ENCODE peak calls at places on chromosomes 5 and 9, in eight cellular contexts. A is transverse colon, R is H1, D is IMR-90, U is body of pancreas, S is uterus, M is sigmoid colon, J is gastrocnemius medialis. O is an unnamed sample. For H3K36me3, the result is how much of the 10 kb centered on the place peaks cover.

GRCh38 chr5:121090822-121091221 is 626.7 kb downstream of the PRR16 start:
- DNase-seq in D (peak), U (no peak), J (no peak), R (no peak), S (no peak), M (no peak), A (no peak), O (no peak)

GRCh38 chr5:84816746-84817547 is 432.3 kb upstream of the EDIL3 start:
- DNase-seq in A (no peak), S (no peak), U (no peak), D (peak), R (no peak), J (no peak), M (no peak), O (no peak)

GRCh38 chr5:7678057-7678456 is 172.9 kb downstream of the CFAP90 start:
- DNase-seq in U (peak), D (no peak), R (no peak), J (no peak), S (no peak), A (no peak), M (no peak), O (no peak)

GRCh38 chr5:145246961-145247744 is 588.0 kb downstream of the PRELID2 start:
- DNase-seq in A (no peak), R (no peak), J (no peak), S (no peak), M (no peak), D (peak), U (no peak), O (no peak)

GRCh38 chr5:116527587-116527986 is 47.0 kb downstream of the SEMA6A start:
- DNase-seq in S (no peak), J (no peak), A (no peak), M (no peak), D (no peak), U (no peak), R (no peak), O (no peak)

GRCh38 chr9:121731919-121732318 is 80.5 kb downstream of the DAB2IP start:
- DNase-seq in M (no peak), J (no peak), D (no peak), A (peak), S (no peak), R (no peak), U (no peak), O (no peak)

GRCh38 chr5:171714286-171714685 is 71.3 kb upstream of the SMIM23 start:
- DNase-seq in M (no peak), U (no peak), D (no peak), A (no peak), S (no peak), R (peak), J (no peak), O (no peak)

GRCh38 chr5:159582756-159583523 is 252.7 kb upstream of the IL12B start:
- DNase-seq in U (no peak), J (no peak), S (no peak), D (peak), M (no peak), A (no peak), R (no peak), O (no peak)

GRCh38 chr5:142206801-142207200 is 98.2 kb downstream of the NDFIP1 start:
- DNase-seq in M (no peak), D (no peak), U (no peak), R (no peak), A (no peak), J (no peak), S (no peak), O (no peak)

GRCh38 chr9:137236238-137236935 is 4.7 kb upstream of the TUBB4B start:
- DNase-seq in U (peak), J (peak), R (peak), A (peak), M (peak), S (peak), D (peak), O (peak)

GRCh38 chr9:69556707-69557106 is 115.5 kb downstream of the APBA1 start:
- DNase-seq in J (no peak), A (no peak), U (no peak), D (no peak), M (no peak), R (no peak), S (no peak), O (no peak)

GRCh38 chr9:573551-574410 is 267.7 kb upstream of the DMRT1 start:
- DNase-seq in U (peak), A (no peak), D (no peak), R (no peak), J (no peak), S (no peak), M (no peak), O (no peak)

GRCh38 chr9:115548826-115549225 is 430.9 kb upstream of the TNC start:
- DNase-seq in J (no peak), D (peak), U (no peak), A (no peak), S (no peak), R (no peak), M (no peak), O (no peak)

GRCh38 chr5:78537821-78538220 is 110.8 kb downstream of the LHFPL2 start:
- DNase-seq in A (no peak), U (no peak), J (no peak), D (peak), M (peak), S (no peak), R (no peak), O (no peak)

GRCh38 chr5:68074048-68074632 is 141.4 kb upstream of the PIK3R1 start:
- DNase-seq in D (no peak), S (no peak), U (peak), R (no peak), J (no peak), M (peak), A (no peak), O (peak)

GRCh38 chr9:128992995-128993394 is 35.1 kb downstream of the SH3GLB2 start:
- DNase-seq in S (no peak), R (no peak), M (no peak), A (no peak), U (no peak), D (no peak), J (no peak), O (peak)

GRCh38 chr9:94780516-94780950 is 54.0 kb downstream of the AOPEP start:
- DNase-seq in D (no peak), S (no peak), R (no peak), M (no peak), J (peak), U (peak), A (no peak), O (peak)

GRCh38 chr5:90803891-90804290 is 245.3 kb downstream of the ADGRV1 start:
- DNase-seq in U (no peak), R (no peak), M (no peak), A (no peak), J (no peak), S (no peak), D (no peak), O (no peak)

GRCh38 chr9:129280236-129281231 is 102.5 kb upstream of the IER5L start:
- DNase-seq in A (peak), J (peak), S (no peak), D (no peak), M (peak), R (peak), U (no peak), O (peak)

GRCh38 chr9:81538929-81539716 is 150.2 kb downstream of the TLE1 start:
- DNase-seq in R (no peak), M (no peak), J (peak), D (peak), S (no peak), A (no peak), U (no peak), O (no peak)

GRCh38 chr5:173236531-173237501 is 1.8 kb upstream of the NKX2-5 start:
- DNase-seq in J (no peak), A (no peak), R (no peak), D (no peak), M (no peak), S (no peak), U (no peak), O (no peak)

GRCh38 chr5:102617857-102618187 is 119.0 kb upstream of the SLCO6A1 start:
- DNase-seq in D (no peak), U (no peak), S (no peak), J (no peak), A (peak), M (peak), R (no peak), O (no peak)

GRCh38 chr5:129496410-129496809 is 36.3 kb downstream of the ADAMTS19 start:
- DNase-seq in M (no peak), R (no peak), S (no peak), J (no peak), U (no peak), D (no peak), A (no peak), O (no peak)

GRCh38 chr9:121926417-121926816 is 166.7 kb downstream of the TTLL11 start:
- DNase-seq in S (no peak), A (no peak), D (no peak), U (no peak), R (no peak), J (no peak), M (no peak), O (no peak)

GRCh38 chr5:34771076-34771475 is 67.9 kb upstream of the TTC23L start:
- DNase-seq in U (no peak), S (no peak), D (no peak), R (no peak), J (no peak), A (no peak), M (no peak), O (no peak)

GRCh38 chr9:132078369-132079356 is 1.0 kb downstream of the MED27 start:
- DNase-seq in D (peak), U (peak), J (no peak), S (peak), R (no peak), M (peak), A (no peak), O (peak)

GRCh38 chr9:105725370-105725769 is 31.0 kb downstream of the TMEM38B start:
- DNase-seq in J (no peak), A (no peak), D (no peak), R (no peak), S (no peak), U (no peak), M (no peak), O (no peak)

GRCh38 chr5:178284095-178284675 is 51.6 kb upstream of the PHYKPL start:
- DNase-seq in M (no peak), U (no peak), S (no peak), A (no peak), J (no peak), R (no peak), D (peak), O (no peak)

GRCh38 chr5:141475625-141476131 is at the start of gene PCDHGC3:
- DNase-seq in U (peak), A (peak), S (peak), D (peak), M (peak), R (peak), J (peak), O (peak)

GRCh38 chr9:73149371-73150067 is 2.1 kb upstream of the ANXA1 start:
- DNase-seq in S (no peak), A (no peak), D (peak), M (no peak), R (no peak), U (no peak), J (no peak), O (no peak)

GRCh38 chr5:139396691-139397090 is 1.8 kb upstream of the PROB1 start:
- DNase-seq in J (no peak), D (no peak), R (no peak), S (no peak), U (no peak), M (no peak), A (no peak), O (no peak)

GRCh38 chr5:92694067-92694466 is 887.0 kb downstream of the NR2F1-AS1 start:
- DNase-seq in S (no peak), J (no peak), R (no peak), M (no peak), A (no peak), U (no peak), D (no peak), O (no peak)

GRCh38 chr9:105620996-105621395 is 41.3 kb upstream of the TAL2 start:
- DNase-seq in U (no peak), S (no peak), J (no peak), D (no peak), A (no peak), R (no peak), M (no peak), O (no peak)

GRCh38 chr5:126961128-126961527 is 69.2 kb downstream of the MARCHF3 start:
- DNase-seq in D (peak), M (no peak), S (no peak), J (no peak), A (no peak), R (no peak), U (no peak), O (no peak)

GRCh38 chr5:126959188-126959587 is 71.2 kb downstream of the MARCHF3 start:
- DNase-seq in J (no peak), D (no peak), U (no peak), M (no peak), A (no peak), R (no peak), S (no peak), O (no peak)

GRCh38 chr5:126965061-126965475 is 65.3 kb downstream of the MARCHF3 start:
- DNase-seq in J (no peak), A (no peak), D (peak), R (no peak), S (no peak), U (no peak), M (no peak), O (no peak)

GRCh38 chr5:126963822-126964375 is 66.5 kb downstream of the MARCHF3 start:
- DNase-seq in J (no peak), S (no peak), A (no peak), D (no peak), M (no peak), R (no peak), U (no peak), O (no peak)

DNA sequence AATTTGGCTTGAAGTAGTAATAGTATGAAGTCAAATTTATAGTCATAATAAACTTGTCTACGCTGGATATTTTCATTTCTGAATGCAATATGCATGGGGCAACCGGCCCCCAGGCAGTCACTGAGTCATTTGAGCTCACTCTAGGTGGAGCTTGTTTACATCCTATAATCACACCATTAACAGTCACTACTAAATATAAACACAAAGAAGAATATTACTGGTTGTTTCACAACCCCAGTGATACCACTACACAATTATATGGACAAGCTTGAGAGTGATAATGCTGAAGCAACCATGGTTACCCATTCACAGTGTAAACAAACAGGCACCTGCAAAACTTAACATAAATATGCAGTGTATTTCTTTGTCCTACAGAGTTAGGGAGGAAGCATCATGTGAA is 68.7 kb downstream of the MARCHF3 start:
- DNase-seq in U (no peak), M (no peak), R (no peak), S (no peak), J (no peak), D (peak), A (no peak), O (no peak)
- H3K36me3 ChIP-seq in U (under half), M (under half), R (under half), S (under half), J (under half), D (under half), A (under half), O (under half)

DNA sequence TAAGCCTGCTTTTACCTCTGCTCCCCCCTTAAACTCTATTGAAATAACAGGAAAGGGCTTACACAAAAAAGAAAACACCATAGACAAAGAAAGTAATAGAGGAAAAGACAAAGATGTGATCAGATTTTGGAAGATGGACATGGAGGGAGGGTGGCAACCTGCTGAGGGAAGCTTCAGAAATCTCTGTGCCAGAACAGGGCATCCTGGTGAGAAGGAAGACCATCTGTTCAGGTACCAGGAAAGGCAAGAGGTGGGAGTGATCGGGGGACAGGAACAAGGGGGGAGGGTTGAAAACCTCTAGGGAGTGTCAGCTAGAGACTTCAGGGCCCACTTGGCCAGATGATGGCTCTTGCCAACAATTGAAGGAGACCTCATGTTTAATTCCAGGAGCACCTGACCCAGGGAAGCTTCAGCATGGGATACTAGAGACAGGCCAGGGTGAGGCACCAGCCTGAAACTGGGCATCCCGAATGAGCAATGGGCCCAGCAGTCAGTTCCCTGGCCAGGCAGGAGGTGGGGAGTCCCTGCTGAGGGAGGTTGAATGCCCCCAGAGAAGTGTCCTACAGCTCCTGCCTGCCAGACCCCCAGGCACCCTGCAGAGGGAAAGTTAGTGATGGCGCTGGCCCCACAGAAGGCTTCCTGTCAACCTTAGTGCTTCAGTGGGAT is 8.2 kb downstream of the SQSTM1 start:
- DNase-seq in J (no peak), U (no peak), S (no peak), A (no peak), M (no peak), D (no peak), R (no peak), O (peak)
- TF ChIP-seq POLR2A in J (no peak), U (no peak), S (no peak), A (no peak), M (no peak), D (no peak), R (no peak), O (no peak)

GRCh38 chr9:130349398-130349797 is 83.8 kb downstream of the HMCN2 start:
- DNase-seq in R (no peak), M (no peak), U (no peak), A (no peak), D (no peak), J (no peak), S (no peak), O (no peak)

GRCh38 chr9:130352586-130353285 is 87.2 kb downstream of the HMCN2 start:
- DNase-seq in D (no peak), R (no peak), M (no peak), U (no peak), S (no peak), J (no peak), A (no peak), O (no peak)

GRCh38 chr9:130352081-130352480 is 86.5 kb downstream of the HMCN2 start:
- DNase-seq in D (no peak), R (no peak), U (no peak), S (no peak), A (peak), M (no peak), J (no peak), O (no peak)

GRCh38 chr9:130348881-130349280 is 83.3 kb downstream of the HMCN2 start:
- DNase-seq in U (no peak), R (no peak), J (no peak), D (no peak), A (no peak), M (no peak), S (no peak), O (no peak)

DNA sequence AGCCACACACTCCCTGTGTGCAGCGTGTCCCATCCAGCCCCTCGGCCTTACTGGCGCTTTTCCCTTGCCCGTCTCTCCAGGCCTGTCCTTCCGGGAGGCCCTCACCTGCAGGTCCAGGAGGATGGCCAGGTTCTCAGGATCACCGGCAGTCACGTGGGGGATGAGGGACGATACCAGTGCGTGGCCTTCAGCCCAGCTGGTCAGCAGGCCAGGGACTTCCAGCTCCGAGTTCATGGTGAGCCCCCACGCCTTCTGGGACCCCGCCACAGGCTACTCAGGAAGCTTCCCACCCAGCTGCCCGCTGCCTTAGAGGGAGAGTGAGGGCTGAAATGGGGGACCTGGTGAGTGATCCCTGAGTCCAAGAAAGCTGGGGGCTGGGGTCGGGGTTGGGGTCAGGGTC is 85.8 kb downstream of the HMCN2 start:
- DNase-seq in U (no peak), D (no peak), R (no peak), S (no peak), M (no peak), J (no peak), A (no peak), O (no peak)
- TF ChIP-seq CTCF in U (no peak), D (no peak), R (no peak), S (no peak), M (no peak), J (no peak), A (no peak), O (no peak)

DNA sequence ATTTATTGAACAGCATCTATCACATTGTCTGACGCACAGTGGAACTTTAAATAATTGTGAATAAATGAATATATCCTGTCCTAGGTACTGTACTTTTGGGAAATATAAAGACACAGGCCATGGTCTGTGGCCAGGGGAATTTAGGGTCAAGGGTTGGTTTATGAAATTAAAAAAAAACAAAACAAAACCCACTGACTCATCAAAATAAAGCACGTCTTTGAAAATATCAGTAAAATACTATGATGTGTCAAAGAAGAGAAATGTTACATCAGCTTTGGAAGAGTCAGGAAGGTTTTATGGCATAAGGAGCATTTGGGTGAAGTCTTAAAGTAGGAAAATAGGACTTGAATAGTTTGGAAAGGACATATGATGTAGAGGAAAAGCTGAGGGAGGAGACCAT is 70.5 kb downstream of the ZNF462 start:
- DNase-seq in U (no peak), A (no peak), R (no peak), D (no peak), J (no peak), M (no peak), S (no peak), O (no peak)
- H3K36me3 ChIP-seq in U (under half), A (under half), R (under half), D (under half), J (under half), M (half or more), S (under half), O (under half)

GRCh38 chr5:51382759-51383493 is at the start of gene ISL1:
- DNase-seq in S (no peak), J (peak), A (peak), R (peak), U (peak), D (peak), M (peak), O (peak)
- TF ChIP-seq POLR2A in S (peak), J (no peak), A (peak), R (no peak), U (peak), D (no peak), M (peak), O (peak)

GRCh38 chr9:93379051-93379450 is 72.4 kb upstream of the FAM120A start:
- DNase-seq in S (no peak), A (no peak), J (no peak), D (no peak), R (no peak), U (no peak), M (no peak), O (no peak)
- TF ChIP-seq CTCF in S (no peak), A (peak), J (no peak), D (no peak), R (no peak), U (no peak), M (no peak), O (no peak)